ENCODE peak calls at places on chromosome 9, in eight cellular contexts. Q, L, U, B, G, C, O and R are unnamed samples.

GRCh38 chr9:16352791-16353401 is 517.6 kb downstream of the BNC2 start:
- DNase-seq in B (no peak), O (no peak), U (no peak), Q (no peak), G (no peak), C (no peak), L (peak; percentile 77), R (no peak)

GRCh38 chr9:136527721-136528710 is 17.8 kb downstream of the NOTCH1 start:
- DNase-seq in Q (no peak), U (no peak), O (no peak), C (no peak), G (peak; percentile 63), B (no peak), L (peak; percentile 15), R (peak; percentile 38)

GRCh38 chr9:99135498-99135897 is 30.6 kb downstream of the TGFBR1 start:
- DNase-seq in L (no peak), U (no peak), O (no peak), C (no peak), B (no peak), G (no peak), Q (no peak), R (no peak)

GRCh38 chr9:18296702-18297531 is 177.0 kb upstream of the ADAMTSL1 start:
- DNase-seq in Q (no peak), U (no peak), L (peak; percentile 60), B (no peak), C (no peak), G (no peak), O (no peak), R (no peak)

GRCh38 chr9:96021616-96022444 is 146.3 kb downstream of the ERCC6L2 start:
- DNase-seq in B (no peak), U (no peak), L (no peak), G (no peak), C (no peak), Q (peak; percentile 68), O (no peak), R (peak; percentile 46)

GRCh38 chr9:32550609-32551490 is 1.3 kb upstream of the SMIM27 start:
- DNase-seq in B (peak; percentile 99), U (peak; percentile 96), G (peak; percentile 96), L (peak; percentile 85), Q (peak; percentile 96), C (peak; percentile 93), O (peak; percentile 64), R (peak; percentile 98)

GRCh38 chr9:134185536-134186011 is 21.2 kb upstream of the RNU6ATAC start:
- DNase-seq in Q (no peak), G (no peak), C (peak; percentile 16), O (no peak), B (no peak), U (peak; percentile 24), L (no peak), R (no peak)

GRCh38 chr9:37037137-37037743 is 3.2 kb upstream of the PAX5 start:
- DNase-seq in G (no peak), U (no peak), B (peak; percentile 61), L (no peak), O (no peak), Q (no peak), C (no peak), R (peak; percentile 31)

GRCh38 chr9:128556276-128556675 is 3.9 kb downstream of the SPTAN1 start:
- DNase-seq in C (no peak), U (no peak), O (no peak), G (no peak), B (no peak), Q (no peak), L (no peak), R (no peak)

GRCh38 chr9:128552744-128553221 is 396 bp downstream of the SPTAN1 start:
- DNase-seq in B (peak; percentile 56), G (peak; percentile 79), U (peak; percentile 75), O (no peak), Q (peak; percentile 83), C (peak; percentile 71), L (peak; percentile 26), R (peak; percentile 85)

GRCh38 chr9:128553695-128554094 is 1.3 kb downstream of the SPTAN1 start:
- DNase-seq in C (no peak), O (no peak), U (no peak), L (peak; percentile 91), B (no peak), G (peak; percentile 45), Q (no peak), R (no peak)

GRCh38 chr9:128555180-128555721 is 2.9 kb downstream of the SPTAN1 start:
- DNase-seq in B (peak; percentile 37), Q (no peak), G (peak; percentile 73), O (no peak), L (peak; percentile 79), C (no peak), U (no peak), R (no peak)

DNA sequence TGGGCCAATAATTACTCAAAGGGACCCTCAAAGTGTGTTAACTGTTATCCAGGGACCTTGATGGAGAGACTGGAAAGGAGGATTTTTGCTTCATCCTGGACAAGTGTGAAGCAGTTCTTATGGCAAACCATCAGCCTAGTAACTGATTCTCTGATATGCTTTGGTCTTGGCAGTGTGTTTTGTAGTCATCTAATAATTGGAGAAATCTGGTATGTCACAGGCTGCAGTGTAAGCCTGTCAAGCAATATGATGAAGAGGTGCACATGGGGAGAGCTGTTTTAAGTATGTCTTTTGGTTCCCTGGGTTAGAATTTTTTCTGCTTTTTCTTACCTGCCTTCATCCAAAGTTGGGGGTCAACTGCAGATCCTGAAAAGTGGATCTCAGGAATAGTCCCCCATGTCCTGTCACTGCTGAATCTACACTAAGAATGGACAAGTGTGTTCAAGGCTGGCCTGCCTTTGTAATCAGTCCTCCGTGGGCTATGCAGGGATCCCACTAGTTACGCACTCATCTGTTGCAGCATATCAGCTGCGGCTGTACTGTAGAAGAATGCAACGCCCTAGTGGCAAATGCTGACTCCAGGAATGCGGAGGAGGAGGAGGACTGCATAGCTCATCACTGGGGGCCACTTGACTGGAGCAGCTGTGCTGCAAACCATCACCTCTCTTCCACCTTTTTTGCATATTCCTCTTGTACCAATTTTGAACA is 1.9 kb downstream of the SPTAN1 start:
- DNase-seq in B (peak; percentile 69), G (peak; percentile 84), U (peak; percentile 70), L (peak; percentile 93), Q (no peak), O (peak; percentile 27), C (peak; percentile 46), R (peak; percentile 63)
- TF ChIP-seq CTCF in B (peak; percentile 19), G (no peak), U (no peak), L (no peak), Q (no peak), O (no peak), C (no peak), R (no peak)

GRCh38 chr9:129320575-129321311 is 142.7 kb upstream of the IER5L start:
- DNase-seq in B (peak; percentile 64), Q (no peak), C (peak; percentile 66), O (peak; percentile 34), G (peak; percentile 87), L (peak; percentile 78), U (peak; percentile 88), R (peak; percentile 48)
- TF ChIP-seq CTCF in B (no peak), Q (no peak), C (no peak), O (no peak), G (peak; percentile 45), L (no peak), U (no peak), R (no peak)

GRCh38 chr9:893843-894420 is 52.4 kb downstream of the DMRT1 start:
- DNase-seq in O (peak; percentile 91), L (peak; percentile 58), Q (no peak), U (no peak), C (peak; percentile 40), B (peak; percentile 62), G (peak; percentile 84), R (peak; percentile 53)
- TF ChIP-seq CTCF in O (peak; percentile 96), L (peak; percentile 61), Q (peak; percentile 68), U (peak; percentile 59), C (peak; percentile 66), B (peak; percentile 92), G (peak; percentile 90), R (peak; percentile 86)

GRCh38 chr9:75599249-75599648 is 291.2 kb upstream of the PCSK5 start:
- DNase-seq in C (no peak), B (no peak), L (no peak), O (no peak), U (no peak), Q (no peak), G (no peak), R (no peak)

GRCh38 chr9:75602074-75602473 is 288.4 kb upstream of the PCSK5 start:
- DNase-seq in O (no peak), L (no peak), Q (no peak), G (no peak), C (no peak), B (no peak), U (no peak), R (no peak)

GRCh38 chr9:75604661-75605060 is 285.8 kb upstream of the PCSK5 start:
- DNase-seq in C (no peak), L (no peak), Q (no peak), B (no peak), G (no peak), O (no peak), U (no peak), R (no peak)

DNA sequence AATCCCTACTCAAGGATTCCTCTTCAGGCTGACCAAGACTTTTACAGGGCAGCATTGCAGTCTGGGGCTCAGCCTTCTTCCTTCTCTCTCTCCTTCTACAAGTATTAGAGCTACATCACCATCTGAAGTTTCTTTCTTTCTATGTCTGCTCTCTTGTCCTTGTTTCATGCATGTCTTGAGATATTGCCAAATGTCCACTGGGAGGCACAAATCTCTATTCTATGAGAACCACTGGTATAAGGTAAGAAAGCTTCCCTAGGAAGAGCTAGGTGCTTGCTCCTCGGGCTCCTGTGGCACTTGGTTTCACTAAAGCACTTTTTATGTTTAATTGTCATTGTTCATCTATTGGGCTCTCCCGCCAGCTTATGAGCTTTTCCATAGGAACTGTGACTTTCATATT is 289.2 kb upstream of the PCSK5 start:
- DNase-seq in U (no peak), C (no peak), G (peak; percentile 28), Q (no peak), L (peak; percentile 1), B (no peak), O (no peak), R (no peak)
- TF ChIP-seq CTCF in U (no peak), C (no peak), G (peak; percentile 33), Q (peak; percentile 22), L (no peak), B (peak; percentile 22), O (no peak), R (no peak)

GRCh38 chr9:120366646-120367019 is 213.3 kb downstream of the CDK5RAP2 start:
- DNase-seq in B (peak; percentile 70), C (no peak), O (no peak), Q (no peak), L (peak; percentile 93), U (peak; percentile 62), G (peak; percentile 55), R (no peak)
- TF ChIP-seq CTCF in B (peak; percentile 49), C (peak; percentile 12), O (no peak), Q (no peak), L (peak; percentile 59), U (no peak), G (no peak), R (no peak)